ENCODE peak calls at places on chromosome 3, in seven cellular contexts. J, Q, P, G, Y, S and L are unnamed samples.

GRCh38 chr3:52836991-52837390 is 2.2 kb upstream of the MUSTN1 start:
- DNase-seq in J (no peak), Q (no peak), P (no peak), G (no peak), Y (no peak), S (no peak), L (no peak)

GRCh38 chr3:142787719-142788118 is 63.9 kb downstream of the TRPC1 start:
- DNase-seq in J (no peak), Q (no peak), P (no peak), G (no peak), Y (no peak), S (no peak), L (no peak)

GRCh38 chr3:192816274-192816853 is 89.0 kb upstream of the FGF12 start:
- DNase-seq in J (no peak), Q (peak), P (no peak), G (no peak), Y (peak), S (no peak), L (no peak)

GRCh38 chr3:197753263-197753662 is 3.6 kb downstream of the FYTTD1 start:
- DNase-seq in J (no peak), Q (no peak), P (no peak), G (no peak), Y (no peak), S (no peak), L (no peak)

GRCh38 chr3:172097585-172097984 is 58.2 kb downstream of the FNDC3B start:
- DNase-seq in J (no peak), Q (no peak), P (no peak), G (no peak), Y (no peak), S (no peak), L (no peak)

GRCh38 chr3:197012021-197012883 is 17.4 kb downstream of the MELTF start:
- DNase-seq in J (no peak), Q (no peak), P (no peak), G (no peak), Y (no peak), S (no peak), L (no peak)

GRCh38 chr3:13821156-13821555 is 58.7 kb downstream of the WNT7A start:
- DNase-seq in J (no peak), Q (no peak), P (no peak), G (no peak), Y (no peak), S (no peak), L (no peak)

GRCh38 chr3:56939759-56940323 is 120.6 kb upstream of the SPATA12 start:
- DNase-seq in J (no peak), Q (no peak), P (no peak), G (no peak), Y (no peak), S (no peak), L (no peak)